ENCODE peak calls at places on chromosome 14, in four cellular contexts. C, K, Y and O are unnamed samples.

GRCh38 chr14:67539116-67539515 is 6.0 kb downstream of the PLEKHH1 start:
- DNase-seq in Y (no peak), K (no peak), C (no peak), O (no peak)

GRCh38 chr14:39266589-39266870 is 32.8 kb downstream of the MIA2 start:
- DNase-seq in K (no peak), Y (peak; percentile 62), C (peak; percentile 45), O (peak; percentile 76)

GRCh38 chr14:70808402-70809237 is 693 bp downstream of the MAP3K9 start:
- DNase-seq in Y (peak; percentile 74), C (peak; percentile 41), K (peak; percentile 65), O (peak; percentile 85)

GRCh38 chr14:75283884-75284563 is 5.4 kb downstream of the FOS start:
- DNase-seq in K (no peak), C (no peak), Y (peak; percentile 59), O (no peak)

GRCh38 chr14:100065942-100066574 is 836 bp downstream of the EVL start:
- DNase-seq in K (no peak), Y (peak; percentile 90), C (no peak), O (no peak)

GRCh38 chr14:21978184-21978998 is 304.8 kb upstream of the OR4E1 start:
- DNase-seq in K (peak; percentile 67), C (no peak), Y (peak; percentile 74), O (peak; percentile 66)

GRCh38 chr14:101355284-101355683 is 206.0 kb upstream of the DIO3 start:
- DNase-seq in Y (no peak), K (no peak), C (no peak), O (no peak)

GRCh38 chr14:56378474-56378873 is 201.1 kb upstream of the TMEM260 start:
- DNase-seq in Y (no peak), K (no peak), C (no peak), O (no peak)

GRCh38 chr14:49566714-49567113 is 19.5 kb downstream of the RPS29 start:
- DNase-seq in Y (no peak), K (no peak), C (no peak), O (no peak)

GRCh38 chr14:31208546-31209424 is 1.2 kb upstream of the HECTD1 start:
- DNase-seq in Y (no peak), C (no peak), K (no peak), O (no peak)

GRCh38 chr14:104283197-104284106 is 145.1 kb downstream of the KIF26A start:
- DNase-seq in K (peak; percentile 5), Y (peak; percentile 30), C (peak; percentile 44), O (peak; percentile 53)

GRCh38 chr14:90612801-90613200 is 203.4 kb downstream of the TTC7B start:
- DNase-seq in C (no peak), Y (no peak), K (no peak), O (no peak)

GRCh38 chr14:30855345-30856037 is 18.9 kb upstream of the COCH start:
- DNase-seq in C (no peak), K (no peak), Y (no peak), O (no peak)

GRCh38 chr14:63492391-63492790 is 50.8 kb downstream of the PPP2R5E start:
- DNase-seq in K (no peak), Y (no peak), C (no peak), O (no peak)

GRCh38 chr14:60215127-60215444 is 33.9 kb upstream of the PPM1A start:
- DNase-seq in K (no peak), Y (no peak), C (no peak), O (no peak)

GRCh38 chr14:60753264-60754126 is 18.9 kb downstream of the MNAT1 start:
- DNase-seq in C (no peak), K (no peak), Y (peak; percentile 78), O (no peak)

GRCh38 chr14:24990773-24991172 is 59.2 kb downstream of the STXBP6 start:
- DNase-seq in K (no peak), Y (no peak), C (no peak), O (no peak)

GRCh38 chr14:35986219-35986573 is 160.1 kb downstream of the BRMS1L start:
- DNase-seq in K (no peak), C (no peak), Y (no peak), O (no peak)

GRCh38 chr14:65703996-65704395 is 291.5 kb downstream of the FUT8 start:
- DNase-seq in K (no peak), C (no peak), Y (no peak), O (no peak)

GRCh38 chr14:60090864-60091519 is 731 bp upstream of the PCNX4 start:
- DNase-seq in Y (no peak), K (no peak), C (peak; percentile 24), O (peak; percentile 15)

GRCh38 chr14:50086316-50086700 is 30.1 kb downstream of the VCPKMT start:
- DNase-seq in Y (no peak), K (no peak), C (no peak), O (no peak)